ENCODE peak calls at places on chromosomes 4 and X, in eight cellular contexts. E is neural crest cell, H is sigmoid colon, J is fibroblast of lung, O is nephron progenitor cell, T is upper lobe of left lung, Z is coronary artery, A is left ventricle myocardium inferior. M is an unnamed sample.

GRCh38 chr4:120754590-120754989 is 167.9 kb downstream of the PRDM5 start:
- DNase-seq in O (no peak), H (no peak), A (peak; percentile 42), T (no peak), Z (no peak), E (no peak), J (no peak), M (no peak)

GRCh38 chrX:7263961-7264360 is 116.0 kb upstream of the PUDP start:
- DNase-seq in E (no peak), H (no peak), J (no peak), Z (no peak), O (no peak), T (no peak), A (no peak), M (no peak)

GRCh38 chr4:183422962-183423653 is 21.3 kb upstream of the CDKN2AIP start:
- DNase-seq in J (peak; percentile 16), H (no peak), A (no peak), T (no peak), E (no peak), O (no peak), Z (no peak), M (no peak)

GRCh38 chr4:89101256-89102161 is 9.8 kb upstream of the TIGD2 start:
- DNase-seq in O (no peak), A (no peak), E (no peak), J (no peak), T (no peak), Z (no peak), H (no peak), M (no peak)

GRCh38 chr4:3413217-3413671 is 28.5 kb upstream of the HGFAC start:
- DNase-seq in A (no peak), O (no peak), T (peak; percentile 17), J (no peak), H (peak; percentile 40), E (no peak), Z (no peak), M (no peak)

GRCh38 chr4:121373841-121374240 is 7.0 kb downstream of the QRFPR start:
- DNase-seq in T (no peak), H (no peak), E (no peak), J (no peak), Z (no peak), A (no peak), O (no peak), M (no peak)

GRCh38 chr4:86720508-86721068 is 126.5 kb downstream of the PTPN13 start:
- DNase-seq in Z (no peak), T (no peak), J (peak; percentile 17), H (no peak), A (no peak), O (no peak), E (no peak), M (no peak)

GRCh38 chr4:38242822-38243384 is 282.7 kb downstream of the PTTG2 start:
- DNase-seq in H (no peak), E (no peak), O (no peak), J (no peak), T (no peak), A (no peak), Z (no peak), M (no peak)

GRCh38 chr4:92234393-92235176 is 69.2 kb upstream of the GRID2 start:
- DNase-seq in H (no peak), O (no peak), Z (no peak), T (no peak), E (no peak), J (peak; percentile 100), A (no peak), M (no peak)

GRCh38 chrX:46305431-46305830 is 239.8 kb downstream of the ZNF674 start:
- DNase-seq in O (no peak), H (no peak), A (no peak), Z (no peak), E (no peak), T (no peak), J (no peak), M (no peak)

GRCh38 chr4:107939307-107939706 is 8.0 kb downstream of the CYP2U1 start:
- DNase-seq in H (no peak), O (no peak), Z (no peak), J (no peak), A (no peak), T (no peak), E (no peak), M (no peak)

DNA sequence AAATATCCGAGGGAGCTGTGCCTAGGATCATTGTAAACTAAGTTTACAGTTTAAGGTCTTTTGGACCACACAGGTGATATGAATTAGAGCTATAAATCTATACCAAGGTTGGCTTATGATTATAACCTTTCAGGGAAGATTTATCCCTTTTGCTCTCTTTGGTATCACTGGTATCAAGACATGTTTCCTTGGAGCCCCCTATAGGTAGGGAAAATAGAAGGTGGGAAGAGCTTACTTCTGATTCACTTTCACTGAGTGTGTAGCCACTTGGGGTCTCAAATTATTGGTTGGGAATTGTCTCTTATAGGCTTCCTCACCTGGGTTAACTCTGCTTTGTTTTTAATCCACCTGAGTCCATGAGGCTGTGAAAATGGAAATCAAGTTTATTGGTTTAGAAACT is 262.1 kb upstream of the NR3C2 start:
- DNase-seq in A (no peak), T (no peak), Z (no peak), O (no peak), H (no peak), E (no peak), J (no peak), M (no peak)
- TF ChIP-seq CTCF in A (peak; percentile 35), T (no peak), Z (no peak), O (no peak), H (no peak), E (no peak), J (no peak), M (no peak)

DNA sequence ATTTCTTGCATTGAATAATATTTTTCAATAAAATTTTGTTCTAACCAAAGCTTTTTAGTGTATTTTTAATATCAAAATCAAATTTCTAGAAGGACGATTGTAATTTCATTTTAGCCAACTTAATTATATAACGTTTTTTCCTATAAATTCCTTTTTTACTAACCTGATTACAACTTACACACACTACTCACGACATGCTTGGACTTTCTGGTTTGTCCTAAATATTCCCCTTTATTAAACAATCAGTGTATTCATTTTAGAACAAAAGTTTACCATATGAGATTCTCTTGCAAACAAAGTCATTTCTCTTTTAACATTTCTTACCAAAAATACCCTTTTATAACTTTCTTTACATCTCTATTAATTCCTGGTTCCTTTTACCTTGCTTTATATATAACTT is 173.7 kb downstream of the PWWP3B start:
- DNase-seq in A (no peak), E (no peak), J (peak; percentile 0), H (no peak), O (no peak), Z (no peak), T (no peak), M (no peak)
- TF ChIP-seq CTCF in A (no peak), E (no peak), J (no peak), H (no peak), O (no peak), Z (no peak), T (no peak), M (no peak)

DNA sequence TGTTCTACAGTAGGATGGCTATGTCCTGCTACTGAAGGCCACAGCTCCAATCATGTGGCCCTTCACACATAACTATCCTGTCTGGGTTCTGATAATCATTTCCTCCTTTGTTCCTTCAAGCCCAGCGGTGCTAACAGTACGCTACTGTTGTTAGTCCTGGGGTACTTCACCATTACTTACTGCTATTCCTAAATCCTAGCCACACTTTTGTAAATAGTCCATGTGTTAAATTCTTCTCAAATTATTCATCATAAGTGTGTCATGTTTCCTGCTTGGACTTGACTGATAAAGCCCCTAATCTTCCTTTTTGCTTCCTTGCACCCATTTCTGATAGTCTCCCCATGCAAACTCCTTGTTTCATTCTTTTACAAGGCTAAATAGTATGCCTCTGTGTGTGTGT is 332.6 kb downstream of the FGF13 start:
- DNase-seq in A (no peak), H (no peak), J (no peak), E (no peak), Z (no peak), T (no peak), O (no peak), M (no peak)
- TF ChIP-seq CTCF in A (no peak), H (no peak), J (no peak), E (no peak), Z (no peak), T (no peak), O (no peak), M (no peak)

DNA sequence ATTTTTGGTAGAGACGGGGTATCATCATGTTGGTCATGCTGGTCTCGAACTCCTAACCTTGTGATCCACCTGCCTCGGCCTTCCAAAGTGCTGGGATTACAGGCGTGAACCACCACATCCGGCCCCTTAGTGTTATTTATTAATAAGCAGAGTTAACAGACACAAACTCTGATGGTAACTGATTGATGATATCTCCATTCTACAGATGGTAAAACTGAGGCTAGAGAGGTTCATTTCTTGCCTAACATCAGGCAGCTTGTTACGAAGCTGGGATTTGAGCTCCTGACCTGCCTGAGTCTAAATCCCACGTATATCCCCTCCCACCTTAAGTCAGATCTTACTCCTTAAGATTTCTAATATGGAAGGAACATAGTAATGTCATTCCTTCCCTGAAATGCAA is 36.9 kb downstream of the TBC1D14 start:
- DNase-seq in H (no peak), O (no peak), Z (no peak), A (no peak), J (no peak), E (no peak), T (no peak), M (no peak)
- TF ChIP-seq CTCF in H (no peak), O (no peak), Z (no peak), A (no peak), J (no peak), E (no peak), T (no peak), M (no peak)

DNA sequence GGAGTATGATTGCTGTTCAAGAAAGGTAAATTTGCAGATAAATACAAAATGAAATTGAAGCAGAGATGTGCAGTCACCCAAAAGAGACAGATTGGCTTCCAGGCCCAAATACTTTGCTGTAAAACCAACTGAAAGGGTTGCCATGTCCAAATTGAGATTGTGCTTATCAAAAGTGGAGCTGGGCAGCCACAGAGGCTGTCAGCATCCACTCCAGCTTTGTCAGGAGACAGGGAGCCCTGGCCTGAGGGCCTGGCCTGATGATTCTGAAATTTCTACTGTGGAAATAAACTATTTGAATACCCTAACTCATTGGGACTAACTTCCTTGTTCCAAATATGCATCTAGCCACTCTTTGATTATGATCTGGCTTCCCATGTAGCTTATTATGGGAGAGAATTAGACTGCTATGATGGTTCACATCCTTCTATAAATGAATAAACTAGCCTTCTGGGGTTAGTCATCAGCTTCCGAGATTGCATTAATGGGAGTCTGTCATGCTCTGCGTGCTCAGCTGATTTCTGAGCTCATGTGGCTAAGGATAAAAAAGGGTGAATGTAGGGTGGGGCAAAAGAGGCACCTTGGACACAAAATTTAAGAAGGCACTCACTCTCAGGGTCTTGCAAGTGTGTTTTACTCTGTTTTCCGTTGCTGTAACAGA is 48.2 kb downstream of the SLC34A2 start:
- DNase-seq in T (no peak), H (no peak), Z (no peak), O (no peak), A (no peak), J (no peak), E (no peak), M (no peak)
- TF ChIP-seq CTCF in T (no peak), H (no peak), Z (no peak), O (no peak), A (no peak), J (no peak), E (no peak), M (no peak)

M was measured in activated B cell treated with CpG ODN at 0.5 μM for 24 hours.